ENCODE peak calls at places on chromosomes 12 and 14, in nine cellular contexts. G is K562, W is stomach, S is upper lobe of left lung, J is cardiac muscle cell, X is esophagus squamous epithelium, D is psoas muscle, T is adrenal gland, U is endodermal cell. L is an unnamed sample.

GRCh38 chr12:64461634-64462414 is 9.9 kb downstream of the TBK1 start:
- DNase-seq in G (no peak), W (no peak), S (no peak), J (no peak), X (no peak), D (no peak), T (no peak), U (no peak), L (no peak)

GRCh38 chr14:23057757-23058653 is 685 bp upstream of the CDH24 start:
- DNase-seq in G (peak; percentile 80), W (peak; percentile 88), S (peak; percentile 90), J (peak; percentile 94), X (no peak), D (peak; percentile 92), T (peak; percentile 94), U (peak; percentile 98), L (peak; percentile 93)

GRCh38 chr12:47602330-47602729 is 103.5 kb downstream of the RPAP3 start:
- DNase-seq in G (no peak), W (no peak), S (no peak), J (no peak), X (no peak), D (no peak), T (no peak), U (no peak), L (no peak)

GRCh38 chr12:49762468-49762847 is 21.1 kb downstream of the TMBIM6 start:
- DNase-seq in G (no peak), W (no peak), S (no peak), J (no peak), X (no peak), D (no peak), T (peak; percentile 49), U (peak; percentile 59), L (no peak)

GRCh38 chr12:104154806-104155205 is 16.8 kb upstream of the NFYB start:
- DNase-seq in G (no peak), W (no peak), S (no peak), J (no peak), X (no peak), D (no peak), T (no peak), U (peak; percentile 65), L (no peak)

GRCh38 chr12:51941669-51942455 is 9.6 kb upstream of the ACVR1B start:
- DNase-seq in G (no peak), W (peak; percentile 4), S (no peak), J (no peak), X (no peak), D (no peak), T (peak; percentile 29), U (peak; percentile 36), L (no peak)

GRCh38 chr14:36505892-36506731 is 13.9 kb downstream of the NKX2-1 start:
- DNase-seq in G (no peak), W (no peak), S (peak; percentile 79), J (peak; percentile 54), X (no peak), D (no peak), T (no peak), U (peak; percentile 85), L (peak; percentile 78)

GRCh38 chr12:130514149-130514551 is 176.5 kb downstream of the PIWIL1 start:
- DNase-seq in G (no peak), W (no peak), S (no peak), J (no peak), X (no peak), D (no peak), T (no peak), U (peak; percentile 91), L (no peak)

GRCh38 chr14:103547455-103547940 is 15.0 kb downstream of the BAG5 start:
- DNase-seq in G (no peak), W (no peak), S (no peak), J (no peak), X (no peak), D (no peak), T (no peak), U (no peak), L (no peak)

GRCh38 chr12:106732890-106733289 is 41.6 kb upstream of the RIC8B start:
- DNase-seq in G (no peak), W (no peak), S (no peak), J (no peak), X (no peak), D (no peak), T (no peak), U (no peak), L (no peak)

GRCh38 chr14:24889843-24890242 is 160.1 kb downstream of the STXBP6 start:
- DNase-seq in G (no peak), W (no peak), S (no peak), J (no peak), X (no peak), D (no peak), T (no peak), U (no peak), L (no peak)

GRCh38 chr14:104142136-104143041 is 4.0 kb downstream of the KIF26A start:
- DNase-seq in G (no peak), W (no peak), S (peak; percentile 34), J (no peak), X (no peak), D (peak; percentile 40), T (peak; percentile 44), U (peak; percentile 26), L (peak; percentile 40)

GRCh38 chr12:15164997-15165659 is 56.1 kb downstream of the RERG start:
- DNase-seq in G (no peak), W (no peak), S (no peak), J (no peak), X (no peak), D (peak; percentile 41), T (peak; percentile 76), U (peak; percentile 76), L (no peak)

GRCh38 chr14:33737446-33737845 is 213.4 kb downstream of the EGLN3 start:
- DNase-seq in G (no peak), W (no peak), S (no peak), J (no peak), X (no peak), D (no peak), T (no peak), U (no peak), L (no peak)

GRCh38 chr12:6451348-6452244 is at the start of gene TAPBPL:
- DNase-seq in G (peak; percentile 34), W (peak; percentile 81), S (peak; percentile 92), J (peak; percentile 88), X (peak; percentile 34), D (peak; percentile 89), T (peak; percentile 95), U (peak; percentile 87), L (peak; percentile 91)

GRCh38 chr12:106581543-106582263 is 1.1 kb upstream of the RFX4 start:
- DNase-seq in G (peak; percentile 19), W (no peak), S (peak; percentile 86), J (peak; percentile 79), X (no peak), D (no peak), T (no peak), U (peak; percentile 95), L (no peak)

GRCh38 chr14:32473476-32473875 is 144.4 kb downstream of the AKAP6 start:
- DNase-seq in G (no peak), W (no peak), S (no peak), J (no peak), X (no peak), D (peak; percentile 68), T (no peak), U (peak; percentile 58), L (no peak)

GRCh38 chr14:32472512-32473472 is 143.7 kb downstream of the AKAP6 start:
- DNase-seq in G (no peak), W (no peak), S (no peak), J (no peak), X (no peak), D (no peak), T (no peak), U (peak; percentile 49), L (no peak)

GRCh38 chr14:32477406-32477805 is 148.3 kb downstream of the AKAP6 start:
- DNase-seq in G (no peak), W (no peak), S (no peak), J (no peak), X (no peak), D (no peak), T (no peak), U (no peak), L (no peak)

GRCh38 chr14:32478027-32478426 is 148.9 kb downstream of the AKAP6 start:
- DNase-seq in G (no peak), W (no peak), S (no peak), J (no peak), X (no peak), D (no peak), T (no peak), U (no peak), L (no peak)

DNA sequence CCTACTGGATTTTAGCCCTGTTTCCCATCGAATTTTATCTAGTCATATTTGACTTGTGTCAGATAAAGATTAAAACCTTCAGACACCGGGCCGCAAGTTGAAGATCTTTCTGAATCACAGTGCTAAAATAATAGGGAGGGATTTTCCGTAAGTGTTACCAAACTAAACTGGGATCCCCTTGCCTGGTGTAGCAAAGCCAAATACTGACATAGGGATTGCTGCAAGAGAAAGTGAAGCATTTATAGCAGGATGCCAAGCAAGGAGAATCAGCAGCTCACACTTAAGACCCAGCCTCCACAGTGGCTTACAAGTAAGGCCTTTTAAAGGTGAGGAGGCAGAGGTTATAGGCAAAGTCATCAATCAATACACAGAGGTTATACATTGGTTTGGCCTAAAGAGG is 147.4 kb downstream of the AKAP6 start:
- DNase-seq in G (no peak), W (no peak), S (no peak), J (no peak), X (no peak), D (no peak), T (no peak), U (no peak), L (no peak)
- H3K9me3 ChIP-seq in G (no peaks in the 10 kb centered on the region), W (no peaks in the 10 kb centered on the region), S (no peaks in the 10 kb centered on the region), J (no peaks in the 10 kb centered on the region), X (no peaks in the 10 kb centered on the region), D (no peaks in the 10 kb centered on the region), T (no peaks in the 10 kb centered on the region), U (no peaks in the 10 kb centered on the region), L (no peaks in the 10 kb centered on the region)

GRCh38 chr14:100469632-100470522 is 117.3 kb downstream of the BEGAIN start:
- DNase-seq in G (no peak), W (no peak), S (no peak), J (no peak), X (no peak), D (no peak), T (no peak), U (no peak), L (no peak)
- H3K27ac ChIP-seq in G (no peak overlapping the region), W (no peak overlapping the region), S (no peak overlapping the region), J (no peak overlapping the region), X (no peak overlapping the region), D (no peak overlapping the region), T (no peak overlapping the region), U (no peak overlapping the region), L (no peak overlapping the region)

GRCh38 chr14:28765907-28766504 is 581 bp upstream of the FOXG1 start:
- DNase-seq in G (peak; percentile 22), W (no peak), S (peak; percentile 76), J (peak; percentile 37), X (no peak), D (no peak), T (no peak), U (peak; percentile 86), L (no peak)
- H3K4me3 ChIP-seq in G (peak overlapping the region; percentile 46), W (peak overlapping the region; percentile 28), S (no peak overlapping the region), J (peak overlapping the region; percentile 28), X (peak overlapping the region; percentile 44), D (peak overlapping the region; percentile 56), T (peak overlapping the region; percentile 52), U (peak overlapping the region; percentile 81), L (peak overlapping the region; percentile 25)

DNA sequence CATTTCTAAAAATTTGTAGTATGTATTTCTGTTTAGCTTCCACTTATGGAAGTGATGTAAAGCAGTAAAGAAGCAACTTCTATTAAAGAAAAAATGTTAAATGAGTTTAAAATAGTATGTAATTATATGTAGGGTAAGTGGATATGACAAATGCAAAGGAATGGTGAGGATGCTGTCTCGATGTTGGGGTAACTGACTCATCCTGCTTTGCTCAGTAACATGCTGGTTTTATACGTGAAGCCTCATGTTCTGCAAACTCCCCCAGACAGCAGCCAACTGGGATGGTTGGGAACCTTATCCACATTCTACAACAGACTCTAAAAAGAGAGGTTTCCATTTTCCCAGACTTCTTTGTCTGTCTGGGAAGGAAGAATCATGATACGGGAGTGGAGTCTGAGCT is 1006.4 kb upstream of the TMEM132C start:
- DNase-seq in G (no peak), W (no peak), S (no peak), J (no peak), X (no peak), D (no peak), T (no peak), U (no peak), L (no peak)
- H3K9me3 ChIP-seq in G (no peaks in the 10 kb centered on the region), W (no peaks in the 10 kb centered on the region), S (no peaks in the 10 kb centered on the region), J (no peaks in the 10 kb centered on the region), X (no peaks in the 10 kb centered on the region), D (no peaks in the 10 kb centered on the region), T (no peaks in the 10 kb centered on the region), U (no peaks in the 10 kb centered on the region), L (no peaks in the 10 kb centered on the region)

L was measured in upper lobe of right lung.